ENCODE peak calls at places on chromosome 11, in eight cellular contexts. I is KG1; L is stimulated activated CD4-positive, alpha-beta T cell treated with anti-CD3 and anti-CD28 coated beads, Interleukin-1b, Interleukin-23, amount 100 ng/mL, for 24 hours; M is amygdala; T is Right ventricle myocardium superior; Z is NCI-H460; A is fibroblast of villous mesenchyme; N is NAMALWA. O is an unnamed sample.

GRCh38 chr11:820655-821512 is 2.2 kb downstream of the PNPLA2 start:
- DNase-seq in I (no peak), L (no peak), M (no peak), T (peak; percentile 89), Z (peak; percentile 67), A (no peak), N (no peak), O (no peak)

GRCh38 chr11:47355283-47356128 is 3.0 kb upstream of the MYBPC3 start:
- DNase-seq in I (no peak), L (no peak), M (peak; percentile 29), T (peak; percentile 98), Z (peak; percentile 89), A (peak; percentile 94), N (peak; percentile 47), O (peak; percentile 87)

GRCh38 chr11:70191495-70192140 is 11.5 kb upstream of the FADD start:
- DNase-seq in I (peak; percentile 35), L (no peak), M (no peak), T (peak; percentile 89), Z (peak; percentile 54), A (peak; percentile 58), N (peak; percentile 38), O (peak; percentile 13)

GRCh38 chr11:9756461-9756860 is 92.6 kb downstream of the SWAP70 start:
- DNase-seq in I (no peak), L (no peak), M (no peak), T (no peak), Z (no peak), A (no peak), N (peak; percentile 35), O (no peak)

GRCh38 chr11:18204220-18204619 is 31.6 kb downstream of the MRGPRX4 start:
- DNase-seq in I (no peak), L (no peak), M (no peak), T (no peak), Z (no peak), A (no peak), N (no peak), O (no peak)

GRCh38 chr11:127058524-127058923 is 58.0 kb upstream of the KIRREL3 start:
- DNase-seq in I (no peak), L (no peak), M (no peak), T (no peak), Z (no peak), A (no peak), N (no peak), O (no peak)

GRCh38 chr11:96342131-96342970 is 644 bp downstream of the MAML2 start:
- DNase-seq in I (no peak), L (no peak), M (no peak), T (no peak), Z (no peak), A (no peak), N (peak; percentile 29), O (no peak)

GRCh38 chr11:32891657-32892354 is 805 bp upstream of the QSER1 start:
- DNase-seq in I (peak; percentile 62), L (no peak), M (no peak), T (no peak), Z (no peak), A (peak; percentile 10), N (no peak), O (no peak)

GRCh38 chr11:48085688-48086087 is 105.3 kb downstream of the PTPRJ start:
- DNase-seq in I (no peak), L (no peak), M (no peak), T (no peak), Z (no peak), A (no peak), N (no peak), O (no peak)

O was measured in substantia nigra.